ENCODE peak calls at places on chromosomes 13 and 19, in eight cellular contexts. F is mucosa of descending colon, B is ovary, Z is PC-3, E is NCI-H345, U is tibial nerve, A is body of pancreas, J is T-helper 17 cell. W is an unnamed sample.

GRCh38 chr19:20351244-20351643 is 184.2 kb downstream of the ZNF486 start:
- DNase-seq in F (no peak), B (no peak), Z (no peak), E (no peak), U (no peak), A (peak; percentile 16), J (no peak), W (no peak)

GRCh38 chr19:37551123-37551993 is 43.2 kb downstream of the ZNF571 start:
- DNase-seq in F (peak; percentile 55), B (no peak), Z (no peak), E (no peak), U (no peak), A (no peak), J (peak; percentile 46), W (peak; percentile 47)

GRCh38 chr13:74132152-74132767 is 1.9 kb downstream of the KLF12 start:
- DNase-seq in F (no peak), B (no peak), Z (peak; percentile 48), E (no peak), U (no peak), A (no peak), J (no peak), W (peak; percentile 41)

GRCh38 chr19:29841559-29842367 is 30.0 kb downstream of the CCNE1 start:
- DNase-seq in F (no peak), B (no peak), Z (peak; percentile 44), E (peak; percentile 20), U (no peak), A (no peak), J (no peak), W (no peak)

GRCh38 chr13:41668130-41668757 is 210.9 kb downstream of the RGCC start:
- DNase-seq in F (no peak), B (peak; percentile 64), Z (peak; percentile 84), E (peak; percentile 78), U (peak; percentile 70), A (peak; percentile 85), J (no peak), W (no peak)

GRCh38 chr13:43232866-43233265 is 209.5 kb downstream of the DNAJC15 start:
- DNase-seq in F (no peak), B (no peak), Z (peak; percentile 81), E (no peak), U (no peak), A (peak; percentile 26), J (no peak), W (no peak)

GRCh38 chr13:36219883-36220282 is 5.5 kb upstream of the SOHLH2 start:
- DNase-seq in F (no peak), B (no peak), Z (no peak), E (no peak), U (no peak), A (no peak), J (no peak), W (no peak)

GRCh38 chr13:51874651-51875050 is 12.9 kb downstream of the CCDC70 start:
- DNase-seq in F (no peak), B (no peak), Z (no peak), E (no peak), U (no peak), A (no peak), J (no peak), W (no peak)

GRCh38 chr19:1952635-1953034 is 11.7 kb downstream of the CSNK1G2 start:
- DNase-seq in F (no peak), B (no peak), Z (no peak), E (no peak), U (no peak), A (no peak), J (no peak), W (no peak)

GRCh38 chr13:99432637-99433542 is 68.4 kb upstream of the TM9SF2 start:
- DNase-seq in F (peak; percentile 79), B (peak; percentile 65), Z (peak; percentile 75), E (no peak), U (peak; percentile 69), A (peak; percentile 78), J (peak; percentile 75), W (peak; percentile 84)

GRCh38 chr19:39167461-39168257 is 29.1 kb upstream of the NCCRP1 start:
- DNase-seq in F (peak; percentile 74), B (no peak), Z (peak; percentile 60), E (peak; percentile 81), U (no peak), A (peak; percentile 70), J (no peak), W (no peak)

W was measured in activated naive CD4-positive, alpha-beta T cell treated with Interleukin-2 at 50 U/mL for 16 hours.